ENCODE peak calls at places on chromosomes 11 and 22, in five cellular contexts. R is HCT116, S is GF-D8, D is fibroblast of pulmonary artery, P is HCEC 1CT. V is an unnamed sample.

GRCh38 chr11:12293486-12293885 is 83.9 kb upstream of the PARVA start:
- DNase-seq in R (no peak), S (no peak), D (no peak), P (no peak), V (no peak)

GRCh38 chr11:22780914-22781593 is 48.5 kb downstream of the SVIP start:
- DNase-seq in R (no peak), S (no peak), D (no peak), P (no peak), V (no peak)

GRCh38 chr11:82718307-82718706 is 15.4 kb downstream of the FAM181B start:
- DNase-seq in R (peak), S (peak), D (peak), P (peak), V (no peak)

GRCh38 chr11:12120031-12121008 is 9.9 kb downstream of the MICAL2 start:
- DNase-seq in R (no peak), S (no peak), D (peak), P (no peak), V (no peak)

GRCh38 chr11:119501777-119502405 is 78.9 kb upstream of the THY1 start:
- DNase-seq in R (no peak), S (no peak), D (no peak), P (no peak), V (no peak)

GRCh38 chr11:24078056-24078455 is 418.8 kb upstream of the LUZP2 start:
- DNase-seq in R (no peak), S (no peak), D (no peak), P (peak), V (no peak)

GRCh38 chr11:16767137-16767536 is 28.7 kb downstream of the C11orf58 start:
- DNase-seq in R (no peak), S (no peak), D (no peak), P (no peak), V (no peak)

GRCh38 chr11:926341-926916 is 759 bp downstream of the AP2A2 start:
- DNase-seq in R (peak), S (no peak), D (peak), P (peak), V (peak)

GRCh38 chr11:113862430-113862829 is 12.9 kb downstream of the USP28 start:
- DNase-seq in R (no peak), S (no peak), D (peak), P (peak), V (no peak)

GRCh38 chr22:33891992-33892391 is 28.3 kb downstream of the LARGE1 start:
- DNase-seq in R (no peak), S (no peak), D (no peak), P (no peak), V (no peak)

GRCh38 chr22:30617819-30618218 is 10.8 kb downstream of the TCN2 start:
- DNase-seq in R (no peak), S (no peak), D (no peak), P (no peak), V (no peak)

GRCh38 chr22:48649466-48649865 is 1178.2 kb downstream of the BRD1 start:
- DNase-seq in R (no peak), S (no peak), D (no peak), P (no peak), V (no peak)

GRCh38 chr22:35944458-35944857 is 84.2 kb downstream of the RBFOX2 start:
- DNase-seq in R (no peak), S (no peak), D (no peak), P (no peak), V (no peak)

GRCh38 chr11:111982532-111983186 is 42.5 kb upstream of the DLAT start:
- DNase-seq in R (no peak), S (no peak), D (no peak), P (no peak), V (no peak)

GRCh38 chr22:39290724-39291161 is 28.7 kb downstream of the RPL3 start:
- DNase-seq in R (no peak), S (no peak), D (peak), P (no peak), V (no peak)

GRCh38 chr11:19597194-19597593 is 115.4 kb upstream of the NAV2 start:
- DNase-seq in R (no peak), S (no peak), D (peak), P (peak), V (no peak)

GRCh38 chr11:133718238-133718637 is 127.1 kb downstream of the SPATA19 start:
- DNase-seq in R (no peak), S (no peak), D (no peak), P (no peak), V (no peak)

GRCh38 chr11:69427337-69427736 is 54.1 kb upstream of the LINC01488 start:
- DNase-seq in R (no peak), S (no peak), D (no peak), P (no peak), V (no peak)

GRCh38 chr11:7967097-7967496 is 1.9 kb upstream of the NLRP10 start:
- DNase-seq in R (no peak), S (no peak), D (no peak), P (no peak), V (no peak)

GRCh38 chr22:43004362-43005035 is 10.4 kb downstream of the PACSIN2 start:
- DNase-seq in R (no peak), S (peak), D (no peak), P (no peak), V (no peak)

GRCh38 chr11:67054851-67055523 is 1.7 kb upstream of the RHOD start:
- DNase-seq in R (peak), S (no peak), D (peak), P (peak), V (peak)

GRCh38 chr11:94845622-94846021 is 77.5 kb downstream of the AMOTL1 start:
- DNase-seq in R (no peak), S (no peak), D (no peak), P (no peak), V (no peak)

GRCh38 chr11:33864479-33864878 is 27.4 kb downstream of the LMO2 start:
- DNase-seq in R (no peak), S (no peak), D (no peak), P (no peak), V (no peak)

GRCh38 chr22:25172153-25172552 is 27.5 kb upstream of the CRYBB3 start:
- DNase-seq in R (peak), S (no peak), D (no peak), P (no peak), V (no peak)

GRCh38 chr11:119352857-119353260 is 6.4 kb upstream of the MFRP start:
- DNase-seq in R (no peak), S (no peak), D (peak), P (no peak), V (no peak)

GRCh38 chr11:15913261-15913660 is 443.1 kb downstream of the SOX6 start:
- DNase-seq in R (no peak), S (no peak), D (no peak), P (no peak), V (no peak)

GRCh38 chr11:69906453-69906907 is 87.3 kb upstream of the FGF3 start:
- DNase-seq in R (no peak), S (no peak), D (no peak), P (no peak), V (no peak)

GRCh38 chr22:42788021-42788420 is 67.4 kb upstream of the A4GALT start:
- DNase-seq in R (no peak), S (no peak), D (no peak), P (no peak), V (no peak)

GRCh38 chr22:19429950-19430889 is 1.3 kb downstream of the HIRA start:
- DNase-seq in R (no peak), S (peak), D (peak), P (peak), V (no peak)

GRCh38 chr11:114202011-114202609 is 94.1 kb upstream of the NNMT start:
- DNase-seq in R (no peak), S (no peak), D (no peak), P (peak), V (no peak)

GRCh38 chr11:109697140-109697843 is 275.3 kb downstream of the C11orf87 start:
- DNase-seq in R (peak), S (no peak), D (peak), P (peak), V (peak)

V was measured in glomerular endothelial cell.